ENCODE peak calls at places on chromosome 22, in four cellular contexts. P is HFF-Myc, H is amniotic stem cell, Z is iPS DF 19.7. G is an unnamed sample.

GRCh38 chr22:23700706-23701105 is 9.9 kb downstream of the RGL4 start:
- DNase-seq in Z (no peak), H (no peak), P (no peak), G (no peak)

GRCh38 chr22:49865156-49865555 is 11.5 kb downstream of the ZBED4 start:
- DNase-seq in Z (no peak), H (no peak), P (no peak), G (no peak)

GRCh38 chr22:36288571-36289405 is 35.9 kb downstream of the APOL1 start:
- DNase-seq in P (no peak), Z (no peak), H (no peak), G (no peak)

GRCh38 chr22:18136563-18137320 is 13.2 kb upstream of the USP18 start:
- DNase-seq in Z (no peak), P (no peak), H (no peak), G (no peak)

GRCh38 chr22:22479999-22480532 is 28.5 kb downstream of the ZNF280B start:
- DNase-seq in H (no peak), Z (no peak), P (no peak), G (no peak)

GRCh38 chr22:39097098-39098020 is at the start of gene APOBEC3H:
- DNase-seq in P (peak; percentile 44), H (no peak), Z (no peak), G (no peak)

GRCh38 chr22:37230673-37231405 is 13.2 kb downstream of the RAC2 start:
- DNase-seq in P (no peak), H (no peak), Z (no peak), G (no peak)

GRCh38 chr22:25219948-25220442 is 556 bp downstream of the CRYBB2 start:
- DNase-seq in H (no peak), Z (no peak), P (no peak), G (no peak)

GRCh38 chr22:41305646-41306045 is 4.3 kb downstream of the ZC3H7B start:
- DNase-seq in Z (no peak), P (no peak), H (no peak), G (no peak)

GRCh38 chr22:29635734-29636357 is 32.4 kb downstream of the NF2 start:
- DNase-seq in P (peak; percentile 37), Z (peak; percentile 20), H (peak; percentile 32), G (no peak)

GRCh38 chr22:21568207-21569075 is 927 bp downstream of the UBE2L3 start:
- DNase-seq in H (no peak), P (no peak), Z (no peak), G (no peak)

GRCh38 chr22:31451709-31452571 is 37.7 kb downstream of the EIF4ENIF1 start:
- DNase-seq in Z (no peak), P (peak; percentile 25), H (peak; percentile 49), G (peak; percentile 31)

GRCh38 chr22:28297504-28297903 is 378.4 kb upstream of the PITPNB start:
- DNase-seq in P (no peak), Z (no peak), H (no peak), G (no peak)

GRCh38 chr22:38203090-38203810 is 1.5 kb downstream of the MAFF start:
- DNase-seq in P (no peak), Z (no peak), H (no peak), G (no peak)

GRCh38 chr22:43481528-43482309 is 69.9 kb downstream of the MPPED1 start:
- DNase-seq in P (no peak), H (no peak), Z (peak; percentile 23), G (no peak)

GRCh38 chr22:38831166-38831945 is 12.5 kb downstream of the NPTXR start:
- DNase-seq in P (no peak), Z (no peak), H (no peak), G (no peak)

GRCh38 chr22:17726561-17727243 is 47.6 kb downstream of the BID start:
- DNase-seq in P (no peak), Z (no peak), H (peak; percentile 45), G (no peak)

GRCh38 chr22:19674929-19675253 is 39.4 kb upstream of the SEPTIN5 start:
- DNase-seq in H (no peak), P (no peak), Z (no peak), G (no peak)

GRCh38 chr22:20062043-20062765 is 17.8 kb upstream of the DGCR8 start:
- DNase-seq in P (no peak), Z (no peak), H (no peak), G (no peak)

GRCh38 chr22:37664249-37665101 is 6.0 kb downstream of the PDXP start:
- DNase-seq in H (no peak), P (no peak), Z (no peak), G (no peak)

GRCh38 chr22:49353185-49353584 is 474.5 kb downstream of the BRD1 start:
- DNase-seq in P (no peak), Z (no peak), H (no peak), G (no peak)

GRCh38 chr22:35684270-35684700 is 33.4 kb upstream of the APOL5 start:
- DNase-seq in Z (no peak), H (no peak), P (no peak), G (no peak)

GRCh38 chr22:49738006-49738405 is 89.7 kb downstream of the BRD1 start:
- DNase-seq in P (no peak), Z (no peak), H (no peak), G (no peak)

GRCh38 chr22:39352301-39352867 is 2.6 kb downstream of the SYNGR1 start:
- DNase-seq in P (no peak), H (no peak), Z (no peak), G (no peak)

GRCh38 chr22:26756675-26757293 is 99.4 kb downstream of the MIAT start:
- DNase-seq in H (no peak), Z (no peak), P (no peak), G (no peak)

GRCh38 chr22:28017859-28018258 is 98.8 kb upstream of the PITPNB start:
- DNase-seq in H (no peak), P (no peak), Z (no peak), G (no peak)

GRCh38 chr22:21947040-21948014 is 5.3 kb downstream of the PPM1F start:
- DNase-seq in H (peak; percentile 61), P (no peak), Z (no peak), G (no peak)

GRCh38 chr22:46574993-46575914 is 37.8 kb upstream of the CELSR1 start:
- DNase-seq in P (no peak), Z (no peak), H (no peak), G (no peak)

GRCh38 chr22:24510694-24511625 is 15.8 kb downstream of the UPB1 start:
- DNase-seq in Z (no peak), P (no peak), H (no peak), G (no peak)

GRCh38 chr22:40426671-40427070 is 56.3 kb downstream of the SGSM3 start:
- DNase-seq in P (no peak), Z (no peak), H (no peak), G (no peak)

GRCh38 chr22:48895341-48895740 is 932.3 kb downstream of the BRD1 start:
- DNase-seq in P (no peak), H (no peak), Z (no peak), G (no peak)

GRCh38 chr22:39634530-39635399 is 64.2 kb downstream of the CACNA1I start:
- DNase-seq in Z (no peak), H (peak; percentile 71), P (peak; percentile 81), G (peak; percentile 6)